ENCODE peak calls at places on chromosomes 12 and 14, in eight cellular contexts. One of them, this sample, is unnamed.

GRCh38 chr12:43325786-43326185 is 226.2 kb downstream of the ADAMTS20 start:
- DNase-seq in RWPE1: no peak
- DNase-seq in heart left ventricle: no peak
- DNase-seq in CD4-positive, alpha-beta T cell: no peak
- DNase-seq in brain microvascular endothelial cell: no peak
- DNase-seq in AG04450: no peak
- DNase-seq in lower lobe of right lung: no peak
- DNase-seq in A549: no peak
- DNase-seq in this sample: no peak

GRCh38 chr12:54413284-54414190 is 5.5 kb downstream of the ITGA5 start:
- DNase-seq in A549: no peak
- DNase-seq in lower lobe of right lung: peak
- DNase-seq in CD4-positive, alpha-beta T cell: peak
- DNase-seq in AG04450: no peak
- DNase-seq in RWPE1: no peak
- DNase-seq in brain microvascular endothelial cell: peak
- DNase-seq in heart left ventricle: peak
- DNase-seq in this sample: no peak

GRCh38 chr12:57909056-57909455 is 32.3 kb upstream of the ATP23 start:
- DNase-seq in RWPE1: no peak
- DNase-seq in brain microvascular endothelial cell: no peak
- DNase-seq in CD4-positive, alpha-beta T cell: no peak
- DNase-seq in AG04450: no peak
- DNase-seq in A549: no peak
- DNase-seq in lower lobe of right lung: no peak
- DNase-seq in heart left ventricle: no peak
- DNase-seq in this sample: no peak

GRCh38 chr12:26678697-26679660 is 154.0 kb downstream of the ITPR2 start:
- DNase-seq in A549: no peak
- DNase-seq in AG04450: no peak
- DNase-seq in lower lobe of right lung: no peak
- DNase-seq in CD4-positive, alpha-beta T cell: no peak
- DNase-seq in brain microvascular endothelial cell: no peak
- DNase-seq in RWPE1: no peak
- DNase-seq in heart left ventricle: no peak
- DNase-seq in this sample: no peak

GRCh38 chr12:90366286-90366685 is 588.7 kb downstream of the CCER1 start:
- DNase-seq in heart left ventricle: no peak
- DNase-seq in A549: no peak
- DNase-seq in lower lobe of right lung: no peak
- DNase-seq in RWPE1: no peak
- DNase-seq in CD4-positive, alpha-beta T cell: no peak
- DNase-seq in brain microvascular endothelial cell: peak
- DNase-seq in AG04450: no peak
- DNase-seq in this sample: no peak

GRCh38 chr14:89017417-89017816 is 193.0 kb downstream of the TTC8 start:
- DNase-seq in AG04450: no peak
- DNase-seq in CD4-positive, alpha-beta T cell: no peak
- DNase-seq in A549: no peak
- DNase-seq in heart left ventricle: no peak
- DNase-seq in RWPE1: no peak
- DNase-seq in brain microvascular endothelial cell: no peak
- DNase-seq in lower lobe of right lung: no peak
- DNase-seq in this sample: no peak

GRCh38 chr12:46459111-46459510 is 86.5 kb upstream of the SLC38A2 start:
- DNase-seq in AG04450: peak
- DNase-seq in CD4-positive, alpha-beta T cell: no peak
- DNase-seq in lower lobe of right lung: no peak
- DNase-seq in heart left ventricle: no peak
- DNase-seq in brain microvascular endothelial cell: peak
- DNase-seq in A549: no peak
- DNase-seq in RWPE1: no peak
- DNase-seq in this sample: peak

GRCh38 chr12:132014915-132015280 is 65.2 kb downstream of the EP400 start:
- DNase-seq in A549: no peak
- DNase-seq in RWPE1: no peak
- DNase-seq in AG04450: no peak
- DNase-seq in CD4-positive, alpha-beta T cell: no peak
- DNase-seq in brain microvascular endothelial cell: no peak
- DNase-seq in lower lobe of right lung: no peak
- DNase-seq in heart left ventricle: no peak
- DNase-seq in this sample: no peak

GRCh38 chr14:94328196-94328595 is 5.1 kb upstream of the SERPINA6 start:
- DNase-seq in lower lobe of right lung: no peak
- DNase-seq in A549: no peak
- DNase-seq in RWPE1: no peak
- DNase-seq in CD4-positive, alpha-beta T cell: no peak
- DNase-seq in brain microvascular endothelial cell: no peak
- DNase-seq in AG04450: no peak
- DNase-seq in heart left ventricle: no peak
- DNase-seq in this sample: no peak

GRCh38 chr12:69239922-69240624 is 704 bp downstream of the CPSF6 start:
- DNase-seq in RWPE1: peak
- DNase-seq in CD4-positive, alpha-beta T cell: peak
- DNase-seq in A549: peak
- DNase-seq in AG04450: no peak
- DNase-seq in brain microvascular endothelial cell: peak
- DNase-seq in lower lobe of right lung: peak
- DNase-seq in heart left ventricle: peak
- DNase-seq in this sample: peak

GRCh38 chr14:36524220-36524837 is 4.3 kb upstream of the NKX2-1 start:
- DNase-seq in brain microvascular endothelial cell: no peak
- DNase-seq in A549: no peak
- DNase-seq in lower lobe of right lung: no peak
- DNase-seq in heart left ventricle: no peak
- DNase-seq in AG04450: no peak
- DNase-seq in CD4-positive, alpha-beta T cell: no peak
- DNase-seq in RWPE1: no peak
- DNase-seq in this sample: no peak

GRCh38 chr14:71521736-71522135 is 410.5 kb upstream of the RGS6 start:
- DNase-seq in CD4-positive, alpha-beta T cell: no peak
- DNase-seq in brain microvascular endothelial cell: no peak
- DNase-seq in RWPE1: no peak
- DNase-seq in heart left ventricle: no peak
- DNase-seq in A549: no peak
- DNase-seq in lower lobe of right lung: no peak
- DNase-seq in AG04450: no peak
- DNase-seq in this sample: no peak

GRCh38 chr14:59183150-59183549 is 5.3 kb upstream of the DAAM1 start:
- DNase-seq in AG04450: no peak
- DNase-seq in CD4-positive, alpha-beta T cell: no peak
- DNase-seq in brain microvascular endothelial cell: no peak
- DNase-seq in A549: no peak
- DNase-seq in heart left ventricle: no peak
- DNase-seq in lower lobe of right lung: no peak
- DNase-seq in RWPE1: no peak
- DNase-seq in this sample: no peak

GRCh38 chr14:51182166-51182565 is 57.9 kb upstream of the TMX1 start:
- DNase-seq in lower lobe of right lung: no peak
- DNase-seq in brain microvascular endothelial cell: no peak
- DNase-seq in A549: no peak
- DNase-seq in heart left ventricle: no peak
- DNase-seq in RWPE1: peak
- DNase-seq in CD4-positive, alpha-beta T cell: no peak
- DNase-seq in AG04450: no peak
- DNase-seq in this sample: peak

GRCh38 chr12:25009511-25010092 is 60.7 kb upstream of the BCAT1 start:
- DNase-seq in RWPE1: no peak
- DNase-seq in A549: no peak
- DNase-seq in brain microvascular endothelial cell: no peak
- DNase-seq in CD4-positive, alpha-beta T cell: no peak
- DNase-seq in lower lobe of right lung: no peak
- DNase-seq in heart left ventricle: no peak
- DNase-seq in AG04450: no peak
- DNase-seq in this sample: no peak

GRCh38 chr12:96886998-96887677 is 19.9 kb upstream of the NEDD1 start:
- DNase-seq in lower lobe of right lung: no peak
- DNase-seq in heart left ventricle: no peak
- DNase-seq in A549: no peak
- DNase-seq in AG04450: peak
- DNase-seq in brain microvascular endothelial cell: peak
- DNase-seq in RWPE1: no peak
- DNase-seq in CD4-positive, alpha-beta T cell: no peak
- DNase-seq in this sample: no peak

GRCh38 chr14:37078131-37078530 is 94.3 kb downstream of the SLC25A21 start:
- DNase-seq in lower lobe of right lung: no peak
- DNase-seq in brain microvascular endothelial cell: no peak
- DNase-seq in A549: no peak
- DNase-seq in CD4-positive, alpha-beta T cell: no peak
- DNase-seq in AG04450: no peak
- DNase-seq in heart left ventricle: no peak
- DNase-seq in RWPE1: no peak
- DNase-seq in this sample: no peak

GRCh38 chr14:90288646-90289355 is 32.4 kb downstream of the PSMC1 start:
- DNase-seq in RWPE1: no peak
- DNase-seq in lower lobe of right lung: no peak
- DNase-seq in brain microvascular endothelial cell: no peak
- DNase-seq in heart left ventricle: peak
- DNase-seq in AG04450: no peak
- DNase-seq in A549: no peak
- DNase-seq in CD4-positive, alpha-beta T cell: no peak
- DNase-seq in this sample: no peak

GRCh38 chr14:58864751-58865519 is 227.2 kb downstream of the DACT1 start:
- DNase-seq in A549: no peak
- DNase-seq in RWPE1: no peak
- DNase-seq in AG04450: peak
- DNase-seq in lower lobe of right lung: no peak
- DNase-seq in brain microvascular endothelial cell: no peak
- DNase-seq in CD4-positive, alpha-beta T cell: no peak
- DNase-seq in heart left ventricle: peak
- DNase-seq in this sample: peak

GRCh38 chr14:104423224-104423681 is 156.3 kb upstream of the C14orf180 start:
- DNase-seq in lower lobe of right lung: no peak
- DNase-seq in AG04450: no peak
- DNase-seq in RWPE1: no peak
- DNase-seq in A549: no peak
- DNase-seq in brain microvascular endothelial cell: no peak
- DNase-seq in CD4-positive, alpha-beta T cell: no peak
- DNase-seq in heart left ventricle: no peak
- DNase-seq in this sample: no peak

GRCh38 chr12:113368331-113368730 is 9.9 kb downstream of the PLBD2 start:
- DNase-seq in lower lobe of right lung: no peak
- DNase-seq in brain microvascular endothelial cell: no peak
- DNase-seq in CD4-positive, alpha-beta T cell: no peak
- DNase-seq in RWPE1: no peak
- DNase-seq in AG04450: no peak
- DNase-seq in heart left ventricle: no peak
- DNase-seq in A549: no peak
- DNase-seq in this sample: no peak
- H3K27ac ChIP-seq in lower lobe of right lung: no peak
- H3K27ac ChIP-seq in brain microvascular endothelial cell: no peak
- H3K27ac ChIP-seq in CD4-positive, alpha-beta T cell: no peak
- H3K27ac ChIP-seq in RWPE1: no peak
- H3K27ac ChIP-seq in AG04450: no peak
- H3K27ac ChIP-seq in heart left ventricle: no peak
- H3K27ac ChIP-seq in A549: no peak
- H3K27ac ChIP-seq in this sample: no peak

GRCh38 chr12:52390739-52391617 is 5.5 kb upstream of the KRT84 start:
- DNase-seq in lower lobe of right lung: no peak
- DNase-seq in CD4-positive, alpha-beta T cell: no peak
- DNase-seq in A549: peak
- DNase-seq in RWPE1: no peak
- DNase-seq in AG04450: no peak
- DNase-seq in heart left ventricle: no peak
- DNase-seq in brain microvascular endothelial cell: peak
- DNase-seq in this sample: peak
- H3K27ac ChIP-seq in lower lobe of right lung: no peak
- H3K27ac ChIP-seq in CD4-positive, alpha-beta T cell: no peak
- H3K27ac ChIP-seq in A549: peak
- H3K27ac ChIP-seq in RWPE1: peak
- H3K27ac ChIP-seq in AG04450: no peak
- H3K27ac ChIP-seq in heart left ventricle: no peak
- H3K27ac ChIP-seq in brain microvascular endothelial cell: no peak
- H3K27ac ChIP-seq in this sample: peak

DNA sequence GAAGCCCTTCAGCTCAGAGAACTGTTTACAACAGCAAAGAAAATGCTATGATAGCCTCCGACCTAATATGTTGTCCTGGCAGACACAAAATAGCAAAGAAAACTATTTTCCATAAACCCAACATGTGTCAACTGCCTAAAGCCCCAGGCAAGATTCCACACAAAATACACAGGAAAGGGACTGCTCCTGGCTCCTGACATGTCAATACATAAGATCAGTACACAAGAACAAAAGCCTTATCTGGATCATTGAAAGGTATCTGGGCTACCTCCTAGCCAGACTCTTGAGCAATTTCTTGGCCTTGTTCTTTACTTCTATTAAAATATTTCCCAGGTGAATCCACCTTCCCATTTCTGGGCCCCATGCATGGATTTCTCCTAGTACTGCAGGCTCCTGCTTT is 242.3 kb upstream of the GRIP1 start:
- DNase-seq in A549: no peak
- DNase-seq in heart left ventricle: no peak
- DNase-seq in CD4-positive, alpha-beta T cell: no peak
- DNase-seq in lower lobe of right lung: no peak
- DNase-seq in AG04450: no peak
- DNase-seq in brain microvascular endothelial cell: no peak
- DNase-seq in RWPE1: no peak
- DNase-seq in this sample: peak
- H3K27ac ChIP-seq in A549: no peak
- H3K27ac ChIP-seq in heart left ventricle: no peak
- H3K27ac ChIP-seq in CD4-positive, alpha-beta T cell: no peak
- H3K27ac ChIP-seq in lower lobe of right lung: no peak
- H3K27ac ChIP-seq in AG04450: no peak
- H3K27ac ChIP-seq in brain microvascular endothelial cell: no peak
- H3K27ac ChIP-seq in RWPE1: no peak
- H3K27ac ChIP-seq in this sample: no peak

DNA sequence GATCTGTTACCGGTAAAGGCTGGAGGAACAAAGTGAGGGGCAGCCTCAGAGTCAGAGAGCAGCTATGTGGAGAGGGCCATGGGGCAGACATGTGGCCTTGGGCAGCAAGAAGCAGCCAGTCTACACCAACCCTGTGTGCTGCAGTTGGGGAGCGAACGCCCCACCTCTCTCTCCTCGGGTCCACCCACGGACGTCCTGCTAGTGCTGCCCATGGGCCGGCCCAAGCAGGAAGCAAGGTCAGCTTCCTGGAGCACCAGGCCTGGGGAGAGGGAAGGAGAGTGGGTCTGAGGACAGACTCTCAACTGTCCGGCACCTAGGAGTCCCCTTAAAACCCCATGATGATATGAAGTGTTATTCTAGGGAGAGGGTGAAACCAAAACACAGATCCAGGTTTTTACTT is 254.8 kb upstream of the FKBP4 start:
- DNase-seq in A549: no peak
- DNase-seq in lower lobe of right lung: no peak
- DNase-seq in AG04450: no peak
- DNase-seq in RWPE1: no peak
- DNase-seq in CD4-positive, alpha-beta T cell: no peak
- DNase-seq in heart left ventricle: peak
- DNase-seq in brain microvascular endothelial cell: no peak
- DNase-seq in this sample: no peak
- H3K27ac ChIP-seq in A549: no peak
- H3K27ac ChIP-seq in lower lobe of right lung: no peak
- H3K27ac ChIP-seq in AG04450: no peak
- H3K27ac ChIP-seq in RWPE1: no peak
- H3K27ac ChIP-seq in CD4-positive, alpha-beta T cell: no peak
- H3K27ac ChIP-seq in heart left ventricle: no peak
- H3K27ac ChIP-seq in brain microvascular endothelial cell: no peak
- H3K27ac ChIP-seq in this sample: no peak